ENCODE peak calls at places on chromosomes 16 and 17, in four cellular contexts. One of them, this sample, is unnamed.

GRCh38 chr17:58525239-58525638 is 10.8 kb upstream of the MTMR4 start:
- DNase-seq in left ventricle myocardium inferior: peak; percentile 63
- DNase-seq in stomach: no peak
- DNase-seq in lower lobe of right lung: no peak
- DNase-seq in this sample: no peak

GRCh38 chr17:78838574-78839005 is 2.0 kb downstream of the USP36 start:
- DNase-seq in left ventricle myocardium inferior: no peak
- DNase-seq in stomach: peak; percentile 82
- DNase-seq in lower lobe of right lung: peak; percentile 62
- DNase-seq in this sample: no peak

GRCh38 chr16:84117482-84117843 is 721 bp upstream of the MBTPS1 start:
- DNase-seq in left ventricle myocardium inferior: no peak
- DNase-seq in stomach: no peak
- DNase-seq in lower lobe of right lung: no peak
- DNase-seq in this sample: no peak

GRCh38 chr17:48074322-48075054 is 26.3 kb downstream of the NFE2L1 start:
- DNase-seq in left ventricle myocardium inferior: peak; percentile 62
- DNase-seq in stomach: peak; percentile 83
- DNase-seq in lower lobe of right lung: peak; percentile 65
- DNase-seq in this sample: peak; percentile 32

GRCh38 chr17:33055171-33055611 is 63.5 kb downstream of the SPACA3 start:
- DNase-seq in left ventricle myocardium inferior: no peak
- DNase-seq in stomach: no peak
- DNase-seq in lower lobe of right lung: no peak
- DNase-seq in this sample: no peak

GRCh38 chr16:73170587-73170986 is 122.7 kb upstream of the ZFHX3 start:
- DNase-seq in left ventricle myocardium inferior: no peak
- DNase-seq in stomach: no peak
- DNase-seq in lower lobe of right lung: no peak
- DNase-seq in this sample: no peak

GRCh38 chr17:61689610-61690180 is 98.7 kb upstream of the NACA2 start:
- DNase-seq in left ventricle myocardium inferior: no peak
- DNase-seq in stomach: no peak
- DNase-seq in lower lobe of right lung: no peak
- DNase-seq in this sample: no peak

GRCh38 chr16:30335598-30336474 is 19.3 kb downstream of the CD2BP2 start:
- DNase-seq in left ventricle myocardium inferior: no peak
- DNase-seq in stomach: no peak
- DNase-seq in lower lobe of right lung: no peak
- DNase-seq in this sample: no peak

GRCh38 chr17:39628655-39629493 is 2.1 kb downstream of the PPP1R1B start:
- DNase-seq in left ventricle myocardium inferior: no peak
- DNase-seq in stomach: peak; percentile 49
- DNase-seq in lower lobe of right lung: peak; percentile 79
- DNase-seq in this sample: no peak

GRCh38 chr17:30021708-30022317 is 80.4 kb downstream of the EFCAB5 start:
- DNase-seq in left ventricle myocardium inferior: no peak
- DNase-seq in stomach: peak; percentile 31
- DNase-seq in lower lobe of right lung: no peak
- DNase-seq in this sample: no peak

GRCh38 chr17:5942687-5943086 is 127.5 kb upstream of the WSCD1 start:
- DNase-seq in left ventricle myocardium inferior: no peak
- DNase-seq in stomach: no peak
- DNase-seq in lower lobe of right lung: no peak
- DNase-seq in this sample: peak; percentile 11

GRCh38 chr16:54006693-54007092 is 279.9 kb downstream of the IRX3 start:
- DNase-seq in left ventricle myocardium inferior: no peak
- DNase-seq in stomach: no peak
- DNase-seq in lower lobe of right lung: no peak
- DNase-seq in this sample: no peak

GRCh38 chr16:83685615-83686165 is 122.1 kb upstream of the HSBP1 start:
- DNase-seq in left ventricle myocardium inferior: no peak
- DNase-seq in stomach: no peak
- DNase-seq in lower lobe of right lung: no peak
- DNase-seq in this sample: no peak

GRCh38 chr16:89035698-89036570 is 57.7 kb upstream of the ACSF3 start:
- DNase-seq in left ventricle myocardium inferior: peak; percentile 3
- DNase-seq in stomach: no peak
- DNase-seq in lower lobe of right lung: peak; percentile 25
- DNase-seq in this sample: peak; percentile 78

GRCh38 chr16:54098247-54098646 is 188.3 kb downstream of the IRX3 start:
- DNase-seq in left ventricle myocardium inferior: no peak
- DNase-seq in stomach: no peak
- DNase-seq in lower lobe of right lung: no peak
- DNase-seq in this sample: no peak

GRCh38 chr17:10059684-10060211 is 138.7 kb downstream of the GAS7 start:
- DNase-seq in left ventricle myocardium inferior: peak; percentile 64
- DNase-seq in stomach: no peak
- DNase-seq in lower lobe of right lung: no peak
- DNase-seq in this sample: no peak

GRCh38 chr17:35052780-35053179 is 10.7 kb downstream of the RFFL start:
- DNase-seq in left ventricle myocardium inferior: no peak
- DNase-seq in stomach: no peak
- DNase-seq in lower lobe of right lung: no peak
- DNase-seq in this sample: no peak

GRCh38 chr16:74026373-74027281 is 270.0 kb upstream of the PSMD7 start:
- DNase-seq in left ventricle myocardium inferior: no peak
- DNase-seq in stomach: no peak
- DNase-seq in lower lobe of right lung: no peak
- DNase-seq in this sample: no peak

GRCh38 chr17:71180801-71181385 is 939.9 kb upstream of the SOX9 start:
- DNase-seq in left ventricle myocardium inferior: no peak
- DNase-seq in stomach: no peak
- DNase-seq in lower lobe of right lung: no peak
- DNase-seq in this sample: no peak

GRCh38 chr17:78803161-78803845 is 21.2 kb upstream of the CYTH1 start:
- DNase-seq in left ventricle myocardium inferior: no peak
- DNase-seq in stomach: no peak
- DNase-seq in lower lobe of right lung: no peak
- DNase-seq in this sample: no peak

GRCh38 chr17:58332720-58333395 is 4.3 kb upstream of the TSPOAP1 start:
- DNase-seq in left ventricle myocardium inferior: peak; percentile 14
- DNase-seq in stomach: no peak
- DNase-seq in lower lobe of right lung: no peak
- DNase-seq in this sample: peak; percentile 68

GRCh38 chr16:73365010-73365409 is 317.1 kb upstream of the ZFHX3 start:
- DNase-seq in left ventricle myocardium inferior: no peak
- DNase-seq in stomach: peak; percentile 52
- DNase-seq in lower lobe of right lung: no peak
- DNase-seq in this sample: no peak

GRCh38 chr16:12573730-12574383 is 229.8 kb downstream of the CPPED1 start:
- DNase-seq in left ventricle myocardium inferior: peak; percentile 34
- DNase-seq in stomach: peak; percentile 79
- DNase-seq in lower lobe of right lung: peak; percentile 62
- DNase-seq in this sample: peak; percentile 32

GRCh38 chr17:42846594-42847280 is 2.4 kb downstream of the AOC2 start:
- DNase-seq in left ventricle myocardium inferior: no peak
- DNase-seq in stomach: no peak
- DNase-seq in lower lobe of right lung: peak; percentile 66
- DNase-seq in this sample: no peak
- TF ChIP-seq CTCF in left ventricle myocardium inferior: no peak
- TF ChIP-seq CTCF in stomach: no peak
- TF ChIP-seq CTCF in lower lobe of right lung: no peak
- TF ChIP-seq CTCF in this sample: no peak

DNA sequence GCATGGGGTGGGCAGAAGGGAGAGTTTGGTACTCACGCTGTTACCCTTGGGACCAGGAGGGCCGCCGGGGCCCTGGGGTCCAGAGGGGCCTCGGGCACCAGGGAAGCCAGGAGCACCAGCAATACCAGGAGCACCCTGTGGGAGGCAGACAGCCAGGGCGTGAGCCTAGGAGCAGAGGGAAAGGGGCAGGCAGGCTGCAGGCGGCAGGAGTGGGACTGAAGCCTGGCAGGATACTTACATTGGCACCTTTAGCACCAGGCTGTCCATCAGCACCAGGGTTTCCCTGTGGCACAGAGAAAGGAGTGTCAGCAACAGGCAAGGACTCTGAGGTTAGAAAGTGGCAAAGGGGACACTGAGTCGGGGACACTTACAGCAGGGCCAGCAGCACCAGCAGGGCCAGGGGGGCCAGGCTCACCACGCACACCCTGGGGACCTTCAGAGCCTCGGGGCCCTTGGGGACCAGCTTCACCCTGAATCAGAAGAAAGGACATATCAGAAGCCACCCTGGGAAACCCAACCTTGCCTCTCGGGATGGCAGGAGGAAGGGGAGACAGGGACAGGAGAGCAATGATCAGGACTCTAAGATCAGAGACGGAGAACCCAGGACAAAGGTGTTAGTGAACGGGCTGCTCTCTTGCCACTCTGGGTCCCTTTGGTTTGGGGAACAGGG is 6.1 kb downstream of the COL1A1 start:
- DNase-seq in left ventricle myocardium inferior: no peak
- DNase-seq in stomach: no peak
- DNase-seq in lower lobe of right lung: peak; percentile 31
- DNase-seq in this sample: peak; percentile 96
- TF ChIP-seq CTCF in left ventricle myocardium inferior: no peak
- TF ChIP-seq CTCF in stomach: no peak
- TF ChIP-seq CTCF in lower lobe of right lung: no peak
- TF ChIP-seq CTCF in this sample: peak; percentile 74

GRCh38 chr16:55622930-55623561 is 32.7 kb upstream of the SLC6A2 start:
- DNase-seq in left ventricle myocardium inferior: no peak
- DNase-seq in stomach: no peak
- DNase-seq in lower lobe of right lung: no peak
- DNase-seq in this sample: no peak
- TF ChIP-seq CTCF in left ventricle myocardium inferior: no peak
- TF ChIP-seq CTCF in stomach: no peak
- TF ChIP-seq CTCF in lower lobe of right lung: peak; percentile 8
- TF ChIP-seq CTCF in this sample: peak; percentile 18

GRCh38 chr17:4940625-4941021 is 555 bp downstream of the RNF167 start:
- DNase-seq in left ventricle myocardium inferior: no peak
- DNase-seq in stomach: no peak
- DNase-seq in lower lobe of right lung: no peak
- DNase-seq in this sample: no peak

GRCh38 chr17:4939554-4939803 is 367 bp downstream of the SLC25A11 start:
- DNase-seq in left ventricle myocardium inferior: peak; percentile 44
- DNase-seq in stomach: no peak
- DNase-seq in lower lobe of right lung: peak; percentile 70
- DNase-seq in this sample: no peak

GRCh38 chr17:4938670-4939553 is 934 bp downstream of the SLC25A11 start:
- DNase-seq in left ventricle myocardium inferior: no peak
- DNase-seq in stomach: no peak
- DNase-seq in lower lobe of right lung: no peak
- DNase-seq in this sample: no peak

GRCh38 chr17:4941027-4941610 is 1.1 kb downstream of the RNF167 start:
- DNase-seq in left ventricle myocardium inferior: no peak
- DNase-seq in stomach: no peak
- DNase-seq in lower lobe of right lung: no peak
- DNase-seq in this sample: no peak

GRCh38 chr17:4939804-4940624 is at the start of the genes RNF167 and SLC25A11:
- DNase-seq in left ventricle myocardium inferior: peak; percentile 93
- DNase-seq in stomach: peak; percentile 96
- DNase-seq in lower lobe of right lung: peak; percentile 96
- DNase-seq in this sample: peak; percentile 98
- TF ChIP-seq CTCF in left ventricle myocardium inferior: no peak
- TF ChIP-seq CTCF in stomach: no peak
- TF ChIP-seq CTCF in lower lobe of right lung: no peak
- TF ChIP-seq CTCF in this sample: peak; percentile 6

DNA sequence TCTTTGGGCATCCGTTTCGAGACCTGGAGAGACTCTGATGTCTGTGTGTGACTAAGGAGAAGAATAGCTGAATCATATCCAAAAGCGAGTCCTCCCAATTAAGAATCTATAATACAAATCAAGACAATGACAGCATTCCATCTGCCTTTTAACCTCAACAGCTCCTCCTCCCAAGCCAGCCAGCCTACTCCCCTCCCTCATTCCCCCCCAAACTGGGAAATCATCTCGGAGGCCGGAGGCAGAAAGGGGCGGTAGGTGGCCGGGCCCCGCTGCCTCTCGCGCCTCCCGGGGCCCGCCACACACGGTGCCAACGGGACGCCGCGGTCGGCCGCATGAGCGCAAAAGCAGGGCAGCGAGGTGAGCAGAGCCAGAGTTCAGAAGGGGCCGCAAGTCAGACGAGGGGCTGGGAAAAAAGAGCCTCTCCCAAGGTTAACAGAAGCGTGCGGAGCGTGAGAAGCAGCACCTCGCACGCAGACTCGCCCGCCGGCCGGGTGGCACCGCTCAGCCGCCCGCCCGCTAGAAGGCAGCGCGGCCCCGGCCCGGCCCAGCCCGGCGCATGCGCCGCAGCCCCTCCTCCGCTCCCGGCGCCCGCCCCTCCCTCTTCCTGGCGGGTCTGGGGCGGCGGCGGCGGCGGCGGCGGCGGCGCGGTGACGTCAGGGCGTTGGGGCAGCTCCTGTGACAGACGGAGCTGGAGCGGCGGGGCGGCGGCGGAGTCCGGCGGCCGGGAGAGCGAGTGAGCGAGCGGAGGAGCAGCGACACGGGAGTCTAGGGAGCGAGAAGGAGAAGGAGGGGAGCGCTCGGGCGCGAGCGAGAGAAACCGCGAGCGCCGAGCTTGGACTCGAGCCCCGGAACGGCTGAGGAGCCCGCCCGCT is at the start of gene PAFAH1B1:
- DNase-seq in left ventricle myocardium inferior: peak; percentile 94
- DNase-seq in stomach: peak; percentile 92
- DNase-seq in lower lobe of right lung: peak; percentile 95
- DNase-seq in this sample: peak; percentile 96
- TF ChIP-seq CTCF in left ventricle myocardium inferior: peak; percentile 36
- TF ChIP-seq CTCF in stomach: no peak
- TF ChIP-seq CTCF in lower lobe of right lung: peak; percentile 10
- TF ChIP-seq CTCF in this sample: peak; percentile 59

DNA sequence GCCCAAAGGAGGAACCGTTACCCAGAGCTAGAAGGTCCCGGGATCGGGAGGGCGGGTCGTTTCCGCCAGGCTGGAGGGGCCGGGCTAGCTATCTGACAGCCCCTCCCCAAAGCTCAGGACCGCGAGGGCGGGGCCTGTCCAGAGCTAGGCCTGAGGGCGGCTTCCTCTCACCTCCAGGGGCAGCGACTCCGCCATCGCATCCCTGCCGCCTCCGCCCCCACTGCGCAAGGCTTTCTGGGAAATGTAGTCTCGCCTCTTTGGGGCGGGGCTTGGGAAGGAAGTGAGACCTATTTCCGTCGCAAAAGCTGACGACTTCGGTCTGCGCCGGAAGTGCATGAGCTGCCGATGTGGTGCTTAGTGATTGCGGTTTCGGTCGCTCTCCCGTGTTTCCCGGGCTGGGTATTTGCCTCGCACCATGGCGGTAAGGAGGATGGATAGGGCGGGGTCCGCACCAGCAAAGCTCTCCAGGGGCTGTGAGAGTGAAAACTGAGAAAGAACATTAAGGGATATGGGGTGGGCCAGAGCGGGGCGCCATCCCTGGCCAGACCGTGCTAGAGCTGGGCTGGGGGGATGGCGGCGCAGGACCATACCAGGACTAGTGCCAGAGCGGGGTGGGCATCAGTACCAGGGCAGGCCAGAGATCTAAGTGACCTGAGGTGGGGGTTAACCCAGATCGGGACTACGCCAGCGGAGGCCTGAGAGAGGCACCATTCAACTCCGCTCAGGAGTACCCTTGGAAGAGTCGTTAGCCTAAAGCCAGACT is at the start of gene TMEM208:
- DNase-seq in left ventricle myocardium inferior: peak; percentile 99
- DNase-seq in stomach: peak; percentile 98
- DNase-seq in lower lobe of right lung: peak; percentile 97
- DNase-seq in this sample: peak; percentile 99
- TF ChIP-seq CTCF in left ventricle myocardium inferior: peak; percentile 36
- TF ChIP-seq CTCF in stomach: no peak
- TF ChIP-seq CTCF in lower lobe of right lung: peak; percentile 34
- TF ChIP-seq CTCF in this sample: peak; percentile 48

GRCh38 chr16:69859105-69859969 is 91.8 kb upstream of the CLEC18A start:
- DNase-seq in left ventricle myocardium inferior: peak; percentile 40
- DNase-seq in stomach: peak; percentile 44
- DNase-seq in lower lobe of right lung: no peak
- DNase-seq in this sample: no peak
- TF ChIP-seq CTCF in left ventricle myocardium inferior: peak; percentile 51
- TF ChIP-seq CTCF in stomach: no peak
- TF ChIP-seq CTCF in lower lobe of right lung: peak; percentile 25
- TF ChIP-seq CTCF in this sample: peak; percentile 69

GRCh38 chr17:18323007-18323406 is 7.9 kb downstream of the SMCR8 start:
- DNase-seq in left ventricle myocardium inferior: no peak
- DNase-seq in stomach: no peak
- DNase-seq in lower lobe of right lung: no peak
- DNase-seq in this sample: no peak
- TF ChIP-seq CTCF in left ventricle myocardium inferior: no peak
- TF ChIP-seq CTCF in stomach: no peak
- TF ChIP-seq CTCF in lower lobe of right lung: no peak
- TF ChIP-seq CTCF in this sample: peak; percentile 34